ENCODE peak calls at places on chromosome 14, in five cellular contexts. One of them, this sample, is unnamed.

GRCh38 chr14:65299837-65300236 is 112.7 kb upstream of the FUT8 start:
- DNase-seq in left ventricle myocardium inferior: no peak
- DNase-seq in T follicular helper cell: no peak
- DNase-seq in cardiac muscle cell: no peak
- DNase-seq in T-helper 1 cell: no peak
- DNase-seq in this sample: no peak

GRCh38 chr14:68637106-68638021 is 155.5 kb downstream of the ZFP36L1 start:
- DNase-seq in left ventricle myocardium inferior: peak
- DNase-seq in T follicular helper cell: no peak
- DNase-seq in cardiac muscle cell: peak
- DNase-seq in T-helper 1 cell: no peak
- DNase-seq in this sample: no peak

GRCh38 chr14:74952697-74953484 is 2.5 kb downstream of the PGF start:
- DNase-seq in left ventricle myocardium inferior: no peak
- DNase-seq in T follicular helper cell: no peak
- DNase-seq in cardiac muscle cell: no peak
- DNase-seq in T-helper 1 cell: no peak
- DNase-seq in this sample: no peak

GRCh38 chr14:103195828-103196615 is 72.8 kb downstream of the TNFAIP2 start:
- DNase-seq in left ventricle myocardium inferior: no peak
- DNase-seq in T follicular helper cell: no peak
- DNase-seq in cardiac muscle cell: no peak
- DNase-seq in T-helper 1 cell: no peak
- DNase-seq in this sample: no peak

GRCh38 chr14:76848879-76849278 is 22.7 kb downstream of the LRRC74A start:
- DNase-seq in left ventricle myocardium inferior: no peak
- DNase-seq in T follicular helper cell: no peak
- DNase-seq in cardiac muscle cell: no peak
- DNase-seq in T-helper 1 cell: no peak
- DNase-seq in this sample: no peak

GRCh38 chr14:94213021-94213420 is 38.9 kb downstream of the PPP4R4 start:
- DNase-seq in left ventricle myocardium inferior: no peak
- DNase-seq in T follicular helper cell: no peak
- DNase-seq in cardiac muscle cell: peak
- DNase-seq in T-helper 1 cell: no peak
- DNase-seq in this sample: no peak

GRCh38 chr14:96054661-96055060 is 15.5 kb downstream of the C14orf132 start:
- DNase-seq in left ventricle myocardium inferior: no peak
- DNase-seq in T follicular helper cell: no peak
- DNase-seq in cardiac muscle cell: no peak
- DNase-seq in T-helper 1 cell: no peak
- DNase-seq in this sample: no peak

GRCh38 chr14:89249296-89249565 is 167.8 kb downstream of the FOXN3 start:
- DNase-seq in left ventricle myocardium inferior: no peak
- DNase-seq in T follicular helper cell: no peak
- DNase-seq in cardiac muscle cell: no peak
- DNase-seq in T-helper 1 cell: no peak
- DNase-seq in this sample: no peak

GRCh38 chr14:91681893-91682563 is 49.9 kb downstream of the CATSPERB start:
- DNase-seq in left ventricle myocardium inferior: no peak
- DNase-seq in T follicular helper cell: no peak
- DNase-seq in cardiac muscle cell: no peak
- DNase-seq in T-helper 1 cell: no peak
- DNase-seq in this sample: no peak

GRCh38 chr14:96139879-96140278 is 64.8 kb upstream of the BDKRB2 start:
- DNase-seq in left ventricle myocardium inferior: no peak
- DNase-seq in T follicular helper cell: no peak
- DNase-seq in cardiac muscle cell: no peak
- DNase-seq in T-helper 1 cell: no peak
- DNase-seq in this sample: no peak

GRCh38 chr14:39102265-39102968 is 618 bp downstream of the SEC23A start:
- DNase-seq in left ventricle myocardium inferior: peak
- DNase-seq in T follicular helper cell: no peak
- DNase-seq in cardiac muscle cell: peak
- DNase-seq in T-helper 1 cell: no peak
- DNase-seq in this sample: no peak

GRCh38 chr14:103073367-103073875 is 10.6 kb upstream of the LBHD2 start:
- DNase-seq in left ventricle myocardium inferior: peak
- DNase-seq in T follicular helper cell: no peak
- DNase-seq in cardiac muscle cell: no peak
- DNase-seq in T-helper 1 cell: no peak
- DNase-seq in this sample: no peak

GRCh38 chr14:99590746-99591555 is 13.1 kb downstream of the CCDC85C start:
- DNase-seq in left ventricle myocardium inferior: no peak
- DNase-seq in T follicular helper cell: no peak
- DNase-seq in cardiac muscle cell: peak
- DNase-seq in T-helper 1 cell: no peak
- DNase-seq in this sample: no peak

This sample was measured in T-cell.